ENCODE peak calls at places on chromosome 16, in four cellular contexts. Y is Caco-2, C is NCI-H226, N is left cardiac atrium. Z is an unnamed sample.

GRCh38 chr16:90044111-90044551 is 24.9 kb upstream of the DBNDD1 start:
- DNase-seq in Y (peak; percentile 75), C (peak; percentile 29), N (no peak), Z (no peak)

GRCh38 chr16:82633964-82634600 is 7.3 kb downstream of the CDH13 start:
- DNase-seq in C (no peak), N (peak; percentile 59), Y (no peak), Z (no peak)

GRCh38 chr16:3876695-3877094 is 3.8 kb downstream of the CREBBP start:
- DNase-seq in N (no peak), C (no peak), Y (no peak), Z (no peak)

GRCh38 chr16:80176114-80176513 is 364.7 kb upstream of the DYNLRB2 start:
- DNase-seq in Y (no peak), C (no peak), N (no peak), Z (no peak)

GRCh38 chr16:1825864-1826690 is 548 bp downstream of the HAGH start:
- DNase-seq in Y (peak; percentile 40), C (peak; percentile 50), N (peak; percentile 62), Z (peak; percentile 34)

GRCh38 chr16:65069090-65069489 is 52.8 kb downstream of the CDH11 start:
- DNase-seq in Y (no peak), C (peak; percentile 74), N (no peak), Z (no peak)

GRCh38 chr16:85931596-85932402 is 32.8 kb downstream of the IRF8 start:
- DNase-seq in N (no peak), C (no peak), Y (no peak), Z (no peak)

GRCh38 chr16:3879887-3880564 is 487 bp downstream of the CREBBP start:
- DNase-seq in C (peak; percentile 34), Y (peak; percentile 55), N (peak; percentile 84), Z (no peak)

GRCh38 chr16:24748242-24748641 is 18.8 kb downstream of the TNRC6A start:
- DNase-seq in N (peak; percentile 42), C (peak; percentile 89), Y (no peak), Z (no peak)

GRCh38 chr16:67397451-67397801 is 4.1 kb upstream of the TPPP3 start:
- DNase-seq in Y (no peak), C (no peak), N (peak; percentile 82), Z (no peak)

GRCh38 chr16:88067530-88068411 is 116.5 kb downstream of the BANP start:
- DNase-seq in N (no peak), Y (no peak), C (no peak), Z (no peak)

GRCh38 chr16:11494433-11494832 is 92.3 kb downstream of the LITAF start:
- DNase-seq in Y (no peak), C (no peak), N (no peak), Z (no peak)

GRCh38 chr16:57959121-57959520 is 11.8 kb downstream of the CNGB1 start:
- DNase-seq in Y (no peak), C (no peak), N (no peak), Z (no peak)

GRCh38 chr16:27550582-27550920 is 607 bp downstream of the KATNIP start:
- DNase-seq in C (no peak), N (no peak), Y (no peak), Z (no peak)